ENCODE peak calls at places on chromosomes 4 and X, in four cellular contexts. F is mesendoderm, V is IMR-90, A is neuronal stem cell. G is an unnamed sample. For H3K4me1, the result is how much of the 10 kb centered on the place peaks cover.

GRCh38 chr4:98314791-98315565 is 53.8 kb downstream of the RAP1GDS1 start:
- DNase-seq in F (no peak), A (no peak), V (peak), G (no peak)

GRCh38 chr4:38313999-38314561 is 349.9 kb upstream of the KLF3 start:
- DNase-seq in V (peak), F (no peak), A (no peak), G (no peak)

GRCh38 chr4:147110968-147111367 is 165.3 kb upstream of the TTC29 start:
- DNase-seq in V (peak), A (no peak), F (no peak), G (no peak)

GRCh38 chr4:148834804-148835598 is 392.8 kb upstream of the NR3C2 start:
- DNase-seq in V (peak), A (no peak), F (peak), G (no peak)

GRCh38 chr4:43716721-43717395 is 731.8 kb downstream of the KCTD8 start:
- DNase-seq in V (no peak), F (no peak), A (no peak), G (no peak)

GRCh38 chr4:152363086-152363485 is 172.8 kb downstream of the FBXW7 start:
- DNase-seq in A (no peak), V (peak), F (no peak), G (no peak)

GRCh38 chrX:28920141-28920540 is 332.9 kb downstream of the IL1RAPL1 start:
- DNase-seq in A (no peak), F (no peak), V (no peak), G (no peak)

GRCh38 chrX:105307762-105308161 is 87.3 kb upstream of the TEX13A start:
- DNase-seq in A (no peak), V (peak), F (no peak), G (no peak)

GRCh38 chr4:37236165-37236564 is 8.4 kb upstream of the NWD2 start:
- DNase-seq in F (no peak), A (no peak), V (no peak), G (no peak)

GRCh38 chr4:10116625-10117423 is at the start of gene WDR1:
- DNase-seq in F (peak), V (peak), A (peak), G (peak)

GRCh38 chr4:138184881-138185280 is 57.3 kb downstream of the SLC7A11 start:
- DNase-seq in A (no peak), V (no peak), F (no peak), G (no peak)

GRCh38 chr4:89929425-89930272 is 35.0 kb downstream of the MMRN1 start:
- DNase-seq in A (no peak), F (peak), V (no peak), G (no peak)

GRCh38 chr4:30720656-30721352 is 635 bp downstream of the PCDH7 start:
- DNase-seq in F (peak), V (peak), A (peak), G (no peak)

GRCh38 chr4:48345542-48345941 is 4.2 kb downstream of the SLAIN2 start:
- DNase-seq in A (no peak), V (no peak), F (no peak), G (no peak)

GRCh38 chrX:114267127-114267526 is 316.8 kb upstream of the HTR2C start:
- DNase-seq in F (peak), V (no peak), A (no peak), G (no peak)

GRCh38 chr4:4990857-4991540 is 28.3 kb downstream of the CYTL1 start:
- DNase-seq in A (no peak), V (peak), F (no peak), G (no peak)

GRCh38 chr4:26763063-26763462 is 97.6 kb upstream of the STIM2 start:
- DNase-seq in V (no peak), A (no peak), F (no peak), G (no peak)

GRCh38 chrX:107935664-107936433 is 46.3 kb downstream of the TEX13B start:
- DNase-seq in F (peak), V (no peak), A (no peak), G (no peak)

GRCh38 chr4:20028694-20029093 is 223.0 kb upstream of the SLIT2 start:
- DNase-seq in V (peak), F (no peak), A (no peak), G (no peak)

GRCh38 chr4:5712517-5712916 is 1.5 kb downstream of the EVC start:
- DNase-seq in V (peak), F (no peak), A (no peak), G (no peak)

GRCh38 chr4:58761563-58761962 is 1651.4 kb upstream of the IGFBP7 start:
- DNase-seq in V (no peak), A (no peak), F (no peak), G (no peak)

GRCh38 chr4:101885574-101885973 is 95.0 kb downstream of the BANK1 start:
- DNase-seq in A (no peak), V (no peak), F (no peak), G (no peak)

GRCh38 chrX:121894756-121895155 is 847.3 kb downstream of the GLUD2 start:
- DNase-seq in A (no peak), V (no peak), F (no peak), G (no peak)

GRCh38 chr4:155929833-155930232 is 23.8 kb downstream of the CTSO start:
- DNase-seq in V (no peak), A (no peak), F (no peak), G (no peak)

GRCh38 chr4:163681208-163681821 is 186.8 kb downstream of the TMA16 start:
- DNase-seq in V (peak), F (peak), A (peak), G (no peak)

GRCh38 chr4:79748835-79749234 is 324.2 kb downstream of the ANTXR2 start:
- DNase-seq in A (no peak), V (no peak), F (no peak), G (no peak)

GRCh38 chr4:8198906-8199593 is at the start of gene SH3TC1:
- DNase-seq in V (peak), A (no peak), F (no peak), G (no peak)

GRCh38 chrX:52574416-52575275 is 57.8 kb upstream of the XAGE1B start:
- DNase-seq in V (peak), F (peak), A (peak), G (no peak)

GRCh38 chr4:5383191-5383980 is 325.0 kb downstream of the EVC2 start:
- DNase-seq in F (no peak), A (no peak), V (peak), G (no peak)

GRCh38 chr4:149987330-149987751 is 90.9 kb upstream of the DCLK2 start:
- DNase-seq in F (no peak), A (no peak), V (no peak), G (no peak)

GRCh38 chr4:153488719-153489384 is 22.7 kb downstream of the TMEM131L start:
- DNase-seq in V (no peak), A (no peak), F (no peak), G (no peak)

GRCh38 chr4:147610666-147611065 is 6.5 kb upstream of the TMEM184C start:
- DNase-seq in F (no peak), A (no peak), V (no peak), G (no peak)

GRCh38 chr4:173537628-173538147 is 7.7 kb upstream of the HAND2 start:
- DNase-seq in A (no peak), F (peak), V (no peak), G (no peak)

GRCh38 chr4:76956961-76957738 is 7.6 kb downstream of the SEPTIN11 start:
- DNase-seq in V (no peak), F (no peak), A (no peak), G (no peak)

GRCh38 chr4:76955187-76955586 is 5.6 kb downstream of the SEPTIN11 start:
- DNase-seq in V (peak), F (no peak), A (no peak), G (no peak)

GRCh38 chr4:76960014-76960413 is 10.5 kb downstream of the SEPTIN11 start:
- DNase-seq in F (no peak), A (no peak), V (no peak), G (no peak)

GRCh38 chr4:76962406-76963135 is 13.0 kb downstream of the SEPTIN11 start:
- DNase-seq in A (no peak), F (no peak), V (no peak), G (no peak)

DNA sequence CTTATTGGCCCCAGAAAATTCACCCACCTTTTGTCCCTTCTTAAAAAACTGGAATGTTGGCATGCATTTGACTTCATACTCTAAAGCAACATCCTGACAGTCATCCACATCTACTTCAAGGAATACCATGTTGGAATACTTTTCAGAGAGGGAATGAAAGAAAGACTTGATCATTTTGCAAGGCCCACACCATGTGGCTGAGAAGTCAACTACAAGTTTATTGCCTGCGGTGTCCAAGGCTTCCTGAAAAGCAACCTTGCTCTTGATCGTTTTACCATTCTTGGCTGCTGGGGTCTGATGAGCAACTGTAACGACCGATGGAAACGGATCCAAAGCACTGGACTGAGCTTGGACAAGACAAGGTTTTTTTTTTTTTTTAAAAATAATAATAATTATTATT is 9.3 kb downstream of the SEPTIN11 start:
- DNase-seq in F (no peak), A (no peak), V (no peak), G (no peak)
- H2BK120ac ChIP-seq in F (no peak), A (no peak), V (no peak), G (no peak)

GRCh38 chr4:159398236-159398638 is 295.4 kb downstream of the RAPGEF2 start:
- DNase-seq in V (peak), A (no peak), F (no peak), G (no peak)
- H3K4me1 ChIP-seq in V (under half), A (under half), F (under half), G (under half)

DNA sequence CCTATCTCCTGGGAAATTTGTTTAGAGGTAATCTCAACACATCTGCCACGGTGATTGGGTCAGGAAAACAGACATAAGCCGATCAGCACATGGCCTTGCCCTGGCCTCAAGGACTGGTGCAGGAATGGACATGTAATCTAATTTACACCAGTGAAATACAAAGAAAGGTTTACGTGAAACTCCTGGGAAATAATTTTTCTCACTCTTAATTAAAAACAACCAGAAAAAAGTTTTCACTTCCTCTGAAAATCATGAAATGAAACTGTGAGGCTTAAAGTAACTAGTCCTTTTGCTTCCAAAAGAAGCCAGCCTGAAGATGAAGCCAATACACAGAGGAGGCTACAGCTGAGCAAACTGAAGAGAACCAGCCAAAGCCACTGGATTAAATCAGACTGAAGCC is 154.1 kb upstream of the FAM241A start:
- DNase-seq in A (no peak), V (no peak), F (no peak), G (no peak)
- H2BK120ac ChIP-seq in A (no peak), V (no peak), F (no peak), G (no peak)

GRCh38 chr4:188214861-188215260 is 75.6 kb downstream of the TRIML1 start:
- DNase-seq in F (no peak), V (no peak), A (no peak), G (no peak)

GRCh38 chr4:188221090-188221489 is 81.8 kb downstream of the TRIML1 start:
- DNase-seq in F (no peak), A (no peak), V (no peak), G (no peak)

GRCh38 chr4:188218392-188218791 is 79.2 kb downstream of the TRIML1 start:
- DNase-seq in F (peak), A (no peak), V (no peak), G (peak)

GRCh38 chr4:188220006-188220405 is 80.8 kb downstream of the TRIML1 start:
- DNase-seq in A (no peak), V (no peak), F (no peak), G (no peak)
- H3K4me1 ChIP-seq in A (under half), V (under half), F (under half), G (under half)

DNA sequence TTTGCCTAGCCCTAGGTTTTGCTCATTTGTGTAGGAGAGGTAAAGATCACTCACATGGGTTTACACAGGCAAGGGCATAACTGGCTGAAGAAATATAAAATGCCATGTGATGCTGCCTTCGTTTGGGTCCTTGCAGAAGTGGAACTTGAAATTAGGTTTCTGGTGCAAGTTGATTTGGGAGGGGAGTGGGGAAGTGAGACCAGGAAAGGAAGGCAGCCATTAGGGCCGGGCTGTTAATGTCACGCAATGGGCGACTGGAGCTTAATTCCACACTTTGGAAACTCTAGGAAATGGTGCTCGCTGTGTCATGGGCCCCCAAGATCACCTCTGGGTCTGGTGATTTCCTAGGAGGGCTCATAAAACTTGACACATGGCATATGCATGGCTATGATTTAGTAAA is 14.5 kb downstream of the CLCN4 start:
- DNase-seq in A (no peak), V (no peak), F (no peak), G (no peak)
- H2BK120ac ChIP-seq in A (no peak), V (no peak), F (no peak), G (no peak)

G was measured in H1.